ENCODE peak calls at places on chromosomes 1 and 21, in nine cellular contexts. G, Z, D, M, N, U, Y, A and E are unnamed samples.

GRCh38 chr1:179369751-179370341 is 4.1 kb downstream of the AXDND1 start:
- DNase-seq in U (no peak), G (peak), Z (no peak), M (peak), D (peak), A (peak), Y (peak), N (peak), E (peak)

GRCh38 chr1:2372551-2373490 is 18.5 kb downstream of the MORN1 start:
- DNase-seq in A (peak), Y (peak), G (peak), N (no peak), Z (no peak), D (no peak), U (peak), M (no peak), E (no peak)

GRCh38 chr1:174953657-174954435 is 45.9 kb upstream of the CACYBP start:
- DNase-seq in D (peak), N (no peak), M (peak), U (no peak), Y (no peak), Z (no peak), A (no peak), G (no peak), E (peak)

GRCh38 chr21:41425954-41426655 is at the start of gene MX1:
- DNase-seq in M (no peak), N (no peak), G (no peak), D (peak), Y (peak), Z (peak), A (peak), U (no peak), E (no peak)

GRCh38 chr1:156616463-156616862 is 2.8 kb upstream of the HAPLN2 start:
- DNase-seq in M (no peak), Y (no peak), U (peak), G (peak), A (no peak), Z (no peak), D (peak), N (no peak), E (no peak)

GRCh38 chr1:169511339-169512028 is 25.7 kb upstream of the SLC19A2 start:
- DNase-seq in M (no peak), U (no peak), Z (no peak), D (no peak), Y (no peak), A (peak), G (peak), N (peak), E (no peak)

GRCh38 chr1:187893471-187893870 is 1064.7 kb downstream of the PLA2G4A start:
- DNase-seq in M (no peak), G (no peak), A (no peak), D (no peak), U (no peak), N (no peak), Z (no peak), Y (no peak), E (no peak)

GRCh38 chr1:178606839-178607238 is 93.9 kb downstream of the TEX35 start:
- DNase-seq in U (no peak), Y (no peak), N (no peak), D (no peak), Z (no peak), G (no peak), A (no peak), M (no peak), E (no peak)

GRCh38 chr1:179777731-179778130 is 34.6 kb downstream of the FAM163A start:
- DNase-seq in A (no peak), U (no peak), M (no peak), Y (no peak), G (no peak), D (no peak), N (no peak), Z (no peak), E (no peak)

GRCh38 chr1:185108324-185108723 is 48.4 kb downstream of the TRMT1L start:
- DNase-seq in M (no peak), A (peak), Z (no peak), G (no peak), D (no peak), Y (no peak), U (no peak), N (no peak), E (no peak)

GRCh38 chr1:152752225-152752624 is 5.6 kb upstream of the KPRP start:
- DNase-seq in Y (no peak), D (no peak), G (peak), A (no peak), N (peak), U (no peak), M (no peak), Z (no peak), E (no peak)

GRCh38 chr1:112793631-112794565 is 78.8 kb upstream of the PPM1J start:
- DNase-seq in D (no peak), Z (no peak), N (no peak), Y (no peak), U (no peak), M (no peak), A (no peak), G (no peak), E (no peak)

GRCh38 chr1:3069491-3070303 is 694 bp downstream of the PRDM16 start:
- DNase-seq in D (peak), N (peak), A (peak), M (no peak), Y (no peak), G (no peak), U (peak), Z (no peak), E (peak)

GRCh38 chr21:33078907-33079582 is 9.1 kb downstream of the OLIG1 start:
- DNase-seq in Z (no peak), D (no peak), A (peak), M (no peak), N (peak), U (no peak), Y (no peak), G (peak), E (no peak)

GRCh38 chr1:168141986-168142385 is 5.3 kb upstream of the GPR161 start:
- DNase-seq in Y (no peak), G (no peak), Z (no peak), A (no peak), N (no peak), M (no peak), U (no peak), D (no peak), E (no peak)

GRCh38 chr1:234610061-234610581 is at the start of gene IRF2BP2:
- DNase-seq in Z (peak), Y (peak), N (no peak), D (peak), M (peak), A (peak), U (peak), G (peak), E (peak)

GRCh38 chr1:44405804-44406743 is 1.0 kb downstream of the RNF220 start:
- DNase-seq in U (no peak), A (no peak), Z (no peak), N (no peak), G (peak), M (no peak), D (peak), Y (peak), E (no peak)